ENCODE peak calls at places on chromosomes 2 and 18, in seven cellular contexts. K is AG04450, T is GM23248, G is PC-9, U is neuronal stem cell, X is left ventricle myocardium inferior, J is thyroid gland. R is an unnamed sample.

GRCh38 chr18:60950634-60951033 is 382.6 kb upstream of the CDH20 start:
- DNase-seq in X (no peak), U (no peak), J (no peak), K (no peak), T (no peak), G (no peak), R (no peak)

GRCh38 chr2:144517825-144518699 is 1.9 kb downstream of the ZEB2 start:
- DNase-seq in X (no peak), K (no peak), U (no peak), G (no peak), T (peak; percentile 64), J (no peak), R (no peak)

GRCh38 chr18:74040459-74041332 is 106.9 kb downstream of the FBXO15 start:
- DNase-seq in T (peak; percentile 56), G (peak; percentile 31), K (no peak), X (no peak), U (peak; percentile 9), J (no peak), R (peak; percentile 41)

GRCh38 chr18:13437801-13438506 is 219.4 kb downstream of the LDLRAD4 start:
- DNase-seq in U (no peak), X (no peak), G (no peak), K (no peak), J (no peak), T (no peak), R (no peak)

GRCh38 chr2:122734756-122735155 is 979.3 kb downstream of the TSN start:
- DNase-seq in J (no peak), T (peak; percentile 24), U (no peak), X (no peak), G (no peak), K (no peak), R (no peak)

GRCh38 chr2:204863351-204863750 is 318.1 kb downstream of the PARD3B start:
- DNase-seq in G (no peak), K (peak; percentile 45), J (no peak), X (no peak), U (no peak), T (no peak), R (no peak)

GRCh38 chr2:14016289-14016955 is 616.1 kb upstream of the LRATD1 start:
- DNase-seq in G (no peak), U (no peak), X (no peak), K (no peak), T (no peak), J (no peak), R (peak; percentile 27)

GRCh38 chr2:211854832-211855231 is 683.8 kb downstream of the ERBB4 start:
- DNase-seq in X (no peak), K (no peak), U (no peak), G (no peak), J (no peak), T (no peak), R (no peak)

GRCh38 chr2:5285891-5286290 is 406.3 kb upstream of the SOX11 start:
- DNase-seq in K (no peak), T (no peak), U (no peak), G (no peak), J (no peak), X (no peak), R (no peak)

GRCh38 chr2:204931562-204931961 is 386.3 kb downstream of the PARD3B start:
- DNase-seq in J (no peak), T (peak; percentile 1), G (no peak), X (no peak), U (no peak), K (no peak), R (no peak)

GRCh38 chr2:48253301-48253700 is 276.7 kb upstream of the STON1 start:
- DNase-seq in J (no peak), U (no peak), X (no peak), G (no peak), K (no peak), T (no peak), R (no peak)

GRCh38 chr2:220855296-220855695 is 716.8 kb downstream of the EPHA4 start:
- DNase-seq in U (no peak), K (no peak), T (peak; percentile 10), G (no peak), X (no peak), J (no peak), R (no peak)

GRCh38 chr2:126839711-126840110 is 59.0 kb upstream of the TEX51 start:
- DNase-seq in K (no peak), J (no peak), G (no peak), T (no peak), U (no peak), X (no peak), R (no peak)

GRCh38 chr2:140526575-140526974 is 1604.2 kb downstream of the LRP1B start:
- DNase-seq in J (no peak), X (no peak), T (peak; percentile 8), U (no peak), G (no peak), K (no peak), R (peak; percentile 10)

GRCh38 chr2:37415128-37415817 is 70.8 kb downstream of the QPCT start:
- DNase-seq in X (no peak), G (peak; percentile 29), J (no peak), U (no peak), K (no peak), T (peak; percentile 36), R (peak; percentile 35)

GRCh38 chr2:168434164-168434563 is 21.9 kb upstream of the CERS6 start:
- DNase-seq in K (no peak), J (peak; percentile 24), T (no peak), X (peak; percentile 26), G (no peak), U (no peak), R (no peak)

GRCh38 chr2:34851804-34852203 is 1252.7 kb upstream of the FAM98A start:
- DNase-seq in G (no peak), K (no peak), T (no peak), U (no peak), X (no peak), J (no peak), R (no peak)

GRCh38 chr18:59484796-59485328 is 125.8 kb upstream of the LMAN1 start:
- DNase-seq in U (no peak), T (peak; percentile 34), J (no peak), K (peak; percentile 80), X (no peak), G (no peak), R (peak; percentile 49)

GRCh38 chr18:34864836-34865497 is 154.9 kb downstream of the DTNA start:
- DNase-seq in T (no peak), K (no peak), J (no peak), G (no peak), X (no peak), U (no peak), R (no peak)

GRCh38 chr2:42125887-42126594 is 43.1 kb upstream of the EML4 start:
- DNase-seq in X (no peak), G (no peak), T (peak; percentile 40), K (no peak), J (no peak), U (no peak), R (peak; percentile 62)

GRCh38 chr2:158973111-158973510 is 4.7 kb downstream of the TANC1 start:
- DNase-seq in J (no peak), X (no peak), G (no peak), U (no peak), K (no peak), T (no peak), R (no peak)

GRCh38 chr2:173966274-173967098 is 1.3 kb upstream of the SP3 start:
- DNase-seq in G (no peak), X (no peak), U (no peak), T (no peak), J (no peak), K (no peak), R (no peak)

GRCh38 chr2:169661263-169661662 is 32.9 kb downstream of the CFAP210 start:
- DNase-seq in J (no peak), U (no peak), K (no peak), G (no peak), T (no peak), X (no peak), R (no peak)

GRCh38 chr2:181679544-181679979 is 755 bp downstream of the NEUROD1 start:
- DNase-seq in X (no peak), K (no peak), G (no peak), T (no peak), U (no peak), J (no peak), R (no peak)
- H3K4me3 ChIP-seq in X (no peak overlapping the region), K (no peak overlapping the region), G (no peak overlapping the region), T (no peak overlapping the region), U (no peak overlapping the region), J (no peak overlapping the region), R (no peak overlapping the region)

GRCh38 chr18:80088823-80089222 is 20.2 kb upstream of the ADNP2 start:
- DNase-seq in X (no peak), T (no peak), U (no peak), J (no peak), K (no peak), G (no peak), R (no peak)
- H3K9me3 ChIP-seq in X (peaks cover 49% of the 10 kb centered on the region), T (no peaks in the 10 kb centered on the region), U (peaks cover 24% of the 10 kb centered on the region), J (no peaks in the 10 kb centered on the region), K (peaks cover 4% of the 10 kb centered on the region), G (peaks cover 16% of the 10 kb centered on the region), R (peaks cover 26% of the 10 kb centered on the region)

DNA sequence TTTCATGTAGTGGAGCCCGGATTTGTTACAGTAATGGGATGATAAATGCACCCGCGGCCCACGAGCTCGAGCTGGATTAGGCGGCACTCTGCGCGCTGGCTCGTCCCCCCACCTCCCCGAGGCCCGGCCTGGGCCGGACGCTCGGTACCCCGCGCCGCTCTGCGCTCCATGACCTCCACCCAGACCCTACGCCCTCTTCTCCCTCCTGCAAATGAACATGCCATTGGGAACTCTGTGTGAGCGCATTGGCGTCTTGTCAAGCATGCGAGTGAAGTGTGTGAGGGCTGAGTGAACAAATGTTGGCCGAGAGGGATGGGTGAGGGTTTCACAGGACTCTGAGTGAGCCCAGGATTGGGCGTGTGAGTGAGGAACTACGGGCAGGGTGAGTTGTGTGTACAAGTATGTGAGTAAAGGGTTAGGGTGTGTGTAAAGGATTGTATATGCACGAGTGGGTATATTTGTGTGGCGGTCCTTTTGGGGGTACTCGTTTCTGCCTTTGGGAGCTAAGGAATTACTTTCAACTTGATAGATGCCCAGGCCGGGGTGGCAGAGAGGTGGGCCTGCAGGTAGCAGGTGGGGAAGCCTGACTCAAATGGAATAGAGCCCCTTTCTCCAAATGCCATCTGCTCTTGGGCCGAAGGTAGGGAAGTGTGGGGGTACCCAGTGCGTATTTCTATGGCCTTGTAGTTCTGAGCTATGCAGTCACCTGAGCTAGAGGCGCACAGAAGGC is 2.9 kb upstream of the EN1 start:
- DNase-seq in U (peak; percentile 17), J (peak; percentile 49), G (no peak), K (no peak), T (no peak), X (no peak), R (no peak)
- H3K4me3 ChIP-seq in U (no peak overlapping the region), J (no peak overlapping the region), G (no peak overlapping the region), K (no peak overlapping the region), T (no peak overlapping the region), X (no peak overlapping the region), R (no peak overlapping the region)

DNA sequence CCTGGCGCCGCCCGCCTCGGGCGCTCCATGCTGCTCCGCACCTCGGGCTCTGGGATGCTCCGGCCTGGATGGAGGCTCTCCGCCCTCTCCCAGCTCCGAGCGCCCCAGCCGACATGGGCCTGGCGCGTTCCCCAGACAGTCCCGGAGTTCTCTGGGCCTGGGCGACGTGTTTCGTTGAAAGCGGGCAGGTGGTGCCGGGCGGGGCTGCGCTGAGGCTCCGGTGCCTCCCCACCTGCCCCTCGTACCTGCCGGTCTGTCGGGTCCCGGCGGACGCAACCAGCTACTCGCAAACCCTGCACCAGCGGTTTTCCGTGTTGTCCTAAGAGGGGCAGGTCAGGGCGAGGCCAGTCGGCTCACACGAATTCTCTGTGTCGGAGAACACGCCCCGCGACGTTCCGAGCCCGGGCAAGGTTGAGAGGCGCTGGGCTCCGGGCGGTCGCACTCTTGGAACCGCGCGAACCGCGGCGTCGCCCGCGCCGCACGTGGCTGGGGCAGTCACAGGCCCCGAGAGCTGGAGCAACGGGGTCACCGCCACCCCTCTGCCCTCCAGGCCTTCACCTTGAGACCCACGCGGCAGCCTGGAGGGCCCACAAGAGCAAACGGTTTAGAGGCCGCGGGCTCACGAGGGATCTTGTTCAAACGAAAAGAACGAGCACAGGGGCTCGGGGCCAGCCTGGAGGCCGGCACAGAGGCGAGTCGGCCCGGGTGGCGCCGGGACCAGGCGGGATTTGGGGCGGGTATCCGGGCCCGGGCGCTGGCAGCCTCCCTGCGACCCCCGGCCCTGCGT is 4.2 kb upstream of the SIX2 start:
- DNase-seq in X (no peak), G (no peak), T (peak; percentile 37), U (no peak), J (no peak), K (no peak), R (no peak)
- H3K9me3 ChIP-seq in X (no peaks in the 10 kb centered on the region), G (no peaks in the 10 kb centered on the region), T (no peaks in the 10 kb centered on the region), U (peaks cover under 1% of the 10 kb centered on the region), J (no peaks in the 10 kb centered on the region), K (peaks cover 20% of the 10 kb centered on the region), R (no peaks in the 10 kb centered on the region)

R was measured in MG63.